ENCODE peak calls at places on chromosomes 4 and X, in five cellular contexts. R is NCI-H510A treated with DMSO at 0.1 percent for 48 hours, L is astrocyte of the spinal cord, W is HEK293T, T is NCI-H1694. A is an unnamed sample.

GRCh38 chrX:40146471-40147398 is 49.0 kb upstream of the BCOR start:
- DNase-seq in R (peak; percentile 52), L (no peak), W (no peak), T (peak; percentile 9), A (no peak)

GRCh38 chr4:57023104-57023503 is 44.4 kb downstream of the POLR2B start:
- DNase-seq in R (no peak), L (peak; percentile 89), W (no peak), T (no peak), A (peak; percentile 78)

GRCh38 chr4:30950737-30951136 is 230.6 kb downstream of the PCDH7 start:
- DNase-seq in R (no peak), L (no peak), W (peak; percentile 22), T (no peak), A (peak; percentile 15)

GRCh38 chr4:162163892-162164759 is at the start of gene FSTL5:
- DNase-seq in R (peak; percentile 79), L (peak; percentile 79), W (peak; percentile 80), T (no peak), A (peak; percentile 88)

GRCh38 chr4:165678236-165678960 is 194.6 kb upstream of the TLL1 start:
- DNase-seq in R (no peak), L (no peak), W (no peak), T (no peak), A (no peak)

GRCh38 chr4:74619931-74620702 is 174.2 kb downstream of the BTC start:
- DNase-seq in R (no peak), L (no peak), W (no peak), T (no peak), A (no peak)

GRCh38 chrX:39823848-39824247 is 273.9 kb downstream of the BCOR start:
- DNase-seq in R (no peak), L (no peak), W (no peak), T (no peak), A (no peak)

GRCh38 chr4:8053688-8054449 is 104.7 kb downstream of the ABLIM2 start:
- DNase-seq in R (no peak), L (no peak), W (no peak), T (peak; percentile 57), A (no peak)

GRCh38 chr4:56183344-56183959 is 203.8 kb downstream of the AASDH start:
- DNase-seq in R (peak; percentile 13), L (no peak), W (no peak), T (no peak), A (no peak)

GRCh38 chr4:80360900-80361299 is 25.4 kb downstream of the CFAP299 start:
- DNase-seq in R (no peak), L (no peak), W (no peak), T (no peak), A (no peak)

GRCh38 chr4:18042754-18043153 is 21.2 kb upstream of the LCORL start:
- DNase-seq in R (no peak), L (no peak), W (peak; percentile 33), T (no peak), A (no peak)

GRCh38 chr4:109215511-109215910 is 86.9 kb downstream of the COL25A1 start:
- DNase-seq in R (no peak), L (no peak), W (no peak), T (no peak), A (no peak)

GRCh38 chrX:68932611-68933010 is 103.8 kb downstream of the EFNB1 start:
- DNase-seq in R (no peak), L (no peak), W (no peak), T (no peak), A (no peak)

GRCh38 chr4:173261052-173261451 is 73.1 kb downstream of the HMGB2 start:
- DNase-seq in R (no peak), L (no peak), W (no peak), T (no peak), A (no peak)

GRCh38 chrX:94045724-94046123 is 371.7 kb downstream of the FAM133A start:
- DNase-seq in R (no peak), L (no peak), W (no peak), T (no peak), A (no peak)

GRCh38 chr4:1207603-1208265 is 35.4 kb upstream of the SPON2 start:
- DNase-seq in R (no peak), L (peak; percentile 61), W (no peak), T (peak; percentile 27), A (no peak)

GRCh38 chrX:68238568-68238967 is 194.7 kb downstream of the OPHN1 start:
- DNase-seq in R (no peak), L (no peak), W (peak; percentile 27), T (no peak), A (peak; percentile 5)

GRCh38 chrX:132958086-132958703 is at the start of gene HS6ST2:
- DNase-seq in R (no peak), L (no peak), W (peak; percentile 71), T (no peak), A (no peak)

GRCh38 chr4:680931-681645 is 6.7 kb downstream of the MYL5 start:
- DNase-seq in R (no peak), L (no peak), W (peak; percentile 68), T (no peak), A (no peak)

GRCh38 chr4:77465271-77465670 is 140.3 kb upstream of the CXCL13 start:
- DNase-seq in R (no peak), L (peak; percentile 8), W (peak; percentile 14), T (no peak), A (no peak)

GRCh38 chr4:11675051-11675800 is 246.5 kb upstream of the HS3ST1 start:
- DNase-seq in R (no peak), L (no peak), W (no peak), T (no peak), A (no peak)

GRCh38 chr4:162582180-162582579 is 418.4 kb upstream of the FSTL5 start:
- DNase-seq in R (no peak), L (no peak), W (no peak), T (no peak), A (no peak)

GRCh38 chrX:106707771-106708454 is 18.6 kb upstream of the RNF128 start:
- DNase-seq in R (no peak), L (peak; percentile 90), W (no peak), T (no peak), A (peak; percentile 49)

GRCh38 chr4:11338990-11339782 is 89.5 kb downstream of the HS3ST1 start:
- DNase-seq in R (peak; percentile 51), L (no peak), W (no peak), T (no peak), A (no peak)

GRCh38 chrX:136768469-136769084 is 12.2 kb downstream of the ARHGEF6 start:
- DNase-seq in R (no peak), L (peak; percentile 95), W (peak; percentile 58), T (peak; percentile 61), A (peak; percentile 94)

GRCh38 chrX:13669246-13669689 is 16.3 kb downstream of the TCEANC start:
- DNase-seq in R (peak; percentile 69), L (peak; percentile 96), W (no peak), T (no peak), A (peak; percentile 93)

GRCh38 chr4:89531932-89532640 is 224.5 kb upstream of the GPRIN3 start:
- DNase-seq in R (no peak), L (no peak), W (no peak), T (no peak), A (no peak)

A was measured in H4.